ENCODE peak calls at places on chromosome 14, in four cellular contexts. K, W, G and U are unnamed samples.

GRCh38 chr14:67410313-67410712 is 1.7 kb downstream of the PLEK2 start:
- DNase-seq in G (no peak), W (no peak), K (no peak), U (no peak)

GRCh38 chr14:65210118-65210826 is 108.0 kb upstream of the MAX start:
- DNase-seq in W (no peak), G (no peak), K (peak), U (no peak)

GRCh38 chr14:50040401-50040775 is 76.0 kb downstream of the VCPKMT start:
- DNase-seq in G (no peak), K (peak), W (no peak), U (no peak)

GRCh38 chr14:23602181-23603095 is 23.8 kb upstream of the JPH4 start:
- DNase-seq in K (peak), G (no peak), W (no peak), U (no peak)

GRCh38 chr14:89669209-89669608 is 252.2 kb upstream of the FOXN3 start:
- DNase-seq in K (no peak), W (no peak), G (no peak), U (no peak)

GRCh38 chr14:36588788-36589187 is 6.4 kb upstream of the NKX2-8 start:
- DNase-seq in W (no peak), G (no peak), K (no peak), U (no peak)

GRCh38 chr14:94543450-94544123 is 17.7 kb upstream of the SERPINA4 start:
- DNase-seq in W (no peak), K (peak), G (no peak), U (peak)

GRCh38 chr14:75597149-75597548 is 18.7 kb downstream of the FLVCR2 start:
- DNase-seq in W (no peak), K (no peak), G (no peak), U (no peak)

GRCh38 chr14:84468153-84468552 is 1061.8 kb upstream of the FLRT2 start:
- DNase-seq in G (no peak), K (peak), W (no peak), U (no peak)

GRCh38 chr14:77561881-77562280 is 54.6 kb downstream of the SPTLC2 start:
- DNase-seq in K (no peak), W (no peak), G (no peak), U (no peak)

GRCh38 chr14:73286598-73286997 is 49.3 kb downstream of the PAPLN start:
- DNase-seq in G (no peak), W (no peak), K (no peak), U (no peak)

GRCh38 chr14:20434701-20435453 is 1.1 kb downstream of the KLHL33 start:
- DNase-seq in G (no peak), K (no peak), W (no peak), U (peak)

GRCh38 chr14:64879635-64880381 is at the start of gene SPTB:
- DNase-seq in W (peak), K (peak), G (no peak), U (no peak)

GRCh38 chr14:74491952-74492351 is 1.2 kb downstream of the NPC2 start:
- DNase-seq in K (peak), G (no peak), W (no peak), U (no peak)

GRCh38 chr14:70339970-70340369 is 19.5 kb downstream of the COX16 start:
- DNase-seq in G (no peak), W (no peak), K (no peak), U (no peak)

GRCh38 chr14:51443195-51444018 is 203.4 kb downstream of the TMX1 start:
- DNase-seq in G (no peak), K (no peak), W (no peak), U (no peak)

GRCh38 chr14:26190644-26191043 is 407.2 kb downstream of the NOVA1 start:
- DNase-seq in K (no peak), G (no peak), W (no peak), U (no peak)

GRCh38 chr14:50123062-50123461 is 6.7 kb upstream of the VCPKMT start:
- DNase-seq in K (no peak), G (no peak), W (no peak), U (no peak)

GRCh38 chr14:88166616-88167015 is 156.5 kb downstream of the KCNK10 start:
- DNase-seq in K (peak), W (no peak), G (no peak), U (no peak)

GRCh38 chr14:74459289-74459946 is 33.4 kb upstream of the SYNDIG1L start:
- DNase-seq in W (no peak), G (peak), K (peak), U (peak)

GRCh38 chr14:72904840-72905561 is 11.1 kb upstream of the DPF3 start:
- DNase-seq in W (peak), G (peak), K (peak), U (peak)

GRCh38 chr14:82511399-82511798 is 977.7 kb upstream of the SEL1L start:
- DNase-seq in K (no peak), G (no peak), W (no peak), U (no peak)

GRCh38 chr14:24997335-24997734 is 52.6 kb downstream of the STXBP6 start:
- DNase-seq in W (no peak), K (no peak), G (no peak), U (no peak)

GRCh38 chr14:35533357-35534129 is 421 bp upstream of the INSM2 start:
- DNase-seq in G (no peak), K (peak), W (peak), U (no peak)

GRCh38 chr14:92780444-92780843 is 13.7 kb upstream of the GOLGA5 start:
- DNase-seq in K (peak), G (peak), W (no peak), U (no peak)